ENCODE peak calls at places on chromosomes 1 and 21, in four cellular contexts. F is HepG2, Z is A549, G is K562. B is an unnamed sample.

GRCh38 chr21:31887596-31887920 is 14.7 kb downstream of the HUNK start:
- DNase-seq in F (no peak), Z (no peak), G (peak), B (no peak)

GRCh38 chr1:210841926-210842625 is 291.9 kb downstream of the KCNH1 start:
- DNase-seq in F (no peak), G (no peak), Z (no peak), B (no peak)

GRCh38 chr1:164132001-164132400 is 427.0 kb upstream of the PBX1 start:
- DNase-seq in Z (no peak), F (no peak), G (no peak), B (no peak)

GRCh38 chr1:230825061-230825803 is 43.1 kb downstream of the C1orf198 start:
- DNase-seq in G (no peak), Z (peak), F (no peak), B (peak)

GRCh38 chr1:218242171-218242570 is 42.9 kb upstream of the RRP15 start:
- DNase-seq in Z (no peak), F (no peak), G (no peak), B (no peak)

GRCh38 chr1:28718601-28719331 is 18.0 kb upstream of the YTHDF2 start:
- DNase-seq in F (no peak), G (peak), Z (no peak), B (no peak)

GRCh38 chr1:33436557-33437296 is 5.8 kb upstream of the PHC2 start:
- DNase-seq in Z (no peak), G (peak), F (no peak), B (no peak)

GRCh38 chr1:60678381-60678780 is 404.0 kb upstream of the NFIA start:
- DNase-seq in Z (no peak), G (no peak), F (no peak), B (no peak)

GRCh38 chr1:234550341-234551031 is 59.5 kb downstream of the IRF2BP2 start:
- DNase-seq in Z (no peak), F (no peak), G (no peak), B (no peak)

GRCh38 chr1:219031821-219032220 is 141.9 kb upstream of the LYPLAL1 start:
- DNase-seq in Z (no peak), G (no peak), F (no peak), B (no peak)

GRCh38 chr1:63190171-63190570 is 132.2 kb upstream of the FOXD3 start:
- DNase-seq in G (no peak), Z (no peak), F (no peak), B (no peak)

GRCh38 chr1:53560572-53561487 is 101.6 kb downstream of the DMRTB1 start:
- DNase-seq in Z (no peak), F (no peak), G (no peak), B (no peak)

GRCh38 chr1:155976062-155976912 is 2.1 kb downstream of the ARHGEF2 start:
- DNase-seq in Z (no peak), G (peak), F (no peak), B (peak)

GRCh38 chr1:8317647-8318360 is at the start of gene SLC45A1:
- DNase-seq in G (peak), Z (peak), F (no peak), B (no peak)

GRCh38 chr1:15007842-15008241 is 145.7 kb upstream of the TMEM51 start:
- DNase-seq in F (no peak), G (peak), Z (no peak), B (no peak)

GRCh38 chr1:12088607-12089006 is 25.5 kb downstream of the TNFRSF8 start:
- DNase-seq in G (no peak), Z (no peak), F (no peak), B (no peak)

GRCh38 chr1:194929376-194929775 is 1678.9 kb downstream of the KCNT2 start:
- DNase-seq in F (no peak), Z (no peak), G (no peak), B (no peak)
- TF ChIP-seq PHF8 in F (no peak), Z (no peak), G (no peak), B (no peak)

DNA sequence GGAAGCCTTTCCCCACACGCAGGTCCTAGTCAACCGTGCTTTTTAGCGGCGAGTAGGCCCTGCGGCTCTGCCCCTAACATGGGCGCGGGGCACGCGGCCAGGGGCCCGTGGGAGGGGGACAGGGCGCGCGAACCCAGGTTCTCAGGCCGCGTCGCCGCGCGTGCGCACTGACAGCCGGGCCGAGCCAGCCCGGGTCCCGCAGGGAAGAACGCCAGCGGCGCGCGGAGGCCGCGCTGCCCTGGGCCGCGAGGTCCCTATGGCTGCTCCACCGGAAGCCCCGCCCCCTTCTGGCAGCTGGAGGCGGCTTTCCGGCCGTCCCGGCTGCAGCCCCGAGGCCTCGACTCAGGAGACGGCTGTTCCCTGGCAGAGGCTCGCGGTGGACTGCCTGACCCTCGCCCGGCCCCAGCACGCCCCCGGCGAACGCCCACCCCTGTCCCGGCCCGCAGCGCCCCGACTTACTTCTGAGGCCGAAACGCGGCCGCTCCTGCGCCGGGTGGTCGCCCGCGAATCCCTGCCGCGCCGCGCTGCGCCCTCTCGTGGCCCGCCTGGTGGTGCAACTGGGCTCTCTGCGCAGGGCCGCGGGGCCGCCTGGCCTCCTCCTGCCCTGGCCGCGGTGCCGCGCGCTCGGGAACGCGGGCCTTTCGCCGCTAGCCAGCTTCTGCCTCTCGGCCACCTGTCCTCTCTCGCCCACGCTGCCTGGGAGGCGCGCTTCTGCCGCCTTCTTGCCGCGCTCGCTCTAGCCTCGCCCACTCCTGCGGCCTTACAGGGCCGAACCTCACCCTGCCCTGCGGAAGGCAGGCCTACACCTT is 16.6 kb upstream of the RIPPLY3 start:
- DNase-seq in Z (peak), G (peak), F (peak), B (peak)
- TF ChIP-seq PHF8 in Z (no peak), G (peak), F (peak), B (peak)

GRCh38 chr21:46226920-46227599 is 1.5 kb downstream of the LSS start:
- DNase-seq in F (no peak), G (peak), Z (no peak), B (no peak)
- TF ChIP-seq PHF8 in F (no peak), G (no peak), Z (no peak), B (no peak)

GRCh38 chr1:114150016-114150415 is 3.7 kb downstream of the SYT6 start:
- DNase-seq in Z (no peak), F (no peak), G (no peak), B (no peak)

GRCh38 chr1:114153621-114154145 is at the start of gene SYT6:
- DNase-seq in G (no peak), Z (no peak), F (no peak), B (peak)

GRCh38 chr1:114154146-114154962 is 685 bp upstream of the SYT6 start:
- DNase-seq in Z (no peak), G (peak), F (no peak), B (no peak)

GRCh38 chr1:114153051-114153620 is 533 bp downstream of the SYT6 start:
- DNase-seq in F (no peak), G (no peak), Z (peak), B (peak)

DNA sequence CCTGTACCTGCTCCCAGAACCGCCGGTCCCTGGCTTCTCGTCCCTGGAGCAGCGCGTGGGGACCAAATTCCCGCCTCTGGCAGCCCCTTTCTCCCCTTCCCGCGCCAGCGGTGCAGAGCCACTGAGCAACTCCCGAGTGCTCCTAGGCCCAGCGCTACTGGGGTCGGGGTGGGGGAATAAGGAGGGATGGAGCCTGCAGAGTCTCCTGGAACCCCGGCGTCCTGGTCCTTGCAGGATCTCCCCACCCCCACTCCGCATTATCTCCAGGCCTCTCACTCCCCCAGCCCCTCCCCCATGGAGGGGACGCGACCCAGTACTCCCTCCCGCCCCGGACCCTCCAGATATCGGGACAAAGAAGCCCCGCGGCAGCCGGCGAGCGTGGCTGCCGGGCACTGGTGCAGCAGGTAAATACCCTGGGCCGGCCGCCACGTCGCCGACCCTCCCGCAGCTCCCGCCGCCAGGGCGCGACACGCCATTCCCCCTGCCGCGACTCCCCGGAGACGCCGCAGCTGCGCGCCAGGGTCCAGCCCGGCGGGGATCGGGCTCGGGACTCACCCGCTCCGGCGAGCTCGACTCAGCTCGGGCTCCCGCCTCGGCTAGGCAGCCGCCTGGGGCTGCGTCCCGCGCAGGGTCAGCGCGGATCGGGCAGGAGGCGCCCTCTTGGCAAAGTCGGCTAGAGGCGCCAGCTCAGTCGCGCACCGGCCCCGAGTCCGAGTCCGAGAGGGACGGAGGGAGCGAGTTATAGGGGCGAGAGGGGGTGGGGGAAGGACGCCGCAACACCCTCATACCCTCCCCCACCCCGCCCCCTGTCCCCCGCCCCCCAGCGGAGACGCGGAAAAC is 1.2 kb downstream of the SYT6 start:
- DNase-seq in Z (peak), F (no peak), G (no peak), B (no peak)
- TF ChIP-seq PHF8 in Z (no peak), F (no peak), G (no peak), B (peak)

GRCh38 chr1:20255666-20256065 is 35.0 kb upstream of the VWA5B1 start:
- DNase-seq in Z (peak), F (no peak), G (peak), B (no peak)
- TF ChIP-seq PHF8 in Z (no peak), F (no peak), G (no peak), B (no peak)

GRCh38 chr1:118535901-118536300 is 350.9 kb upstream of the SPAG17 start:
- DNase-seq in F (no peak), G (no peak), Z (no peak), B (no peak)
- TF ChIP-seq PHF8 in F (no peak), G (no peak), Z (no peak), B (no peak)

DNA sequence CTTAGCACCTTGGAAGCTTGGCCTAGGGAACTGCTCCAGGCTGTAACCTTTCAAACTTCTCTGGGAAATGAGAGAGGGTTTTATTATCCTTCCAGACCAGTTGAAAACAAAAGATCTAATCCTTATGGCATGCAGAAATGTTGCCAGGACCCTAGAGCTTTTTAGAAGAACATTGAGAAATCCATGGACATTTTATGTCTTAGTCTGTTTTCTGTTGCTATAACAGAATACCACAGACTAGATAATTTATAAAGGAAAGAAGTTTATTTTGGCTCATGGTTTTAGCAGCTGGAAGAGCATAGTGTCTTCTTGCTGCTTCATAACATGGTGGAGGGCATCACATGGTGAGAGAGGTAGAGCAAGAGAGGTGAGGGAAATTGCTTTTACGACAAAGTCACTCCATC is 25.8 kb downstream of the OSBPL9 start:
- DNase-seq in G (no peak), F (no peak), Z (no peak), B (no peak)
- TF ChIP-seq PHF8 in G (no peak), F (no peak), Z (no peak), B (no peak)

GRCh38 chr1:58836396-58836795 is 52.5 kb upstream of the JUN start:
- DNase-seq in G (no peak), F (no peak), Z (no peak), B (no peak)
- TF ChIP-seq PHF8 in G (no peak), F (no peak), Z (no peak), B (no peak)